ENCODE peak calls at places on chromosomes 13 and 19, in five cellular contexts. F is psoas muscle, A is esophagus squamous epithelium, M is cardiac muscle cell, L is aorta. I is an unnamed sample.

GRCh38 chr13:60463787-60464186 is 66.8 kb downstream of the TDRD3 start:
- DNase-seq in F (no peak), A (no peak), M (no peak), L (no peak), I (no peak)

GRCh38 chr13:41505209-41505835 is 48.0 kb downstream of the RGCC start:
- DNase-seq in F (no peak), A (no peak), M (no peak), L (no peak), I (no peak)

GRCh38 chr13:25691654-25692053 is 319.9 kb downstream of the ATP8A2 start:
- DNase-seq in F (no peak), A (no peak), M (no peak), L (no peak), I (no peak)

GRCh38 chr19:7985481-7985911 is 19.9 kb downstream of the ELAVL1 start:
- DNase-seq in F (peak; percentile 41), A (no peak), M (no peak), L (no peak), I (no peak)

GRCh38 chr19:3034845-3035541 is 5.9 kb upstream of the TLE2 start:
- DNase-seq in F (no peak), A (no peak), M (peak; percentile 37), L (no peak), I (peak; percentile 90)

GRCh38 chr13:59318320-59318930 is 845.3 kb downstream of the DIAPH3 start:
- DNase-seq in F (peak; percentile 64), A (no peak), M (peak; percentile 87), L (peak; percentile 69), I (peak; percentile 46)

GRCh38 chr13:45296259-45296658 is 44.7 kb downstream of the TPT1 start:
- DNase-seq in F (no peak), A (no peak), M (no peak), L (no peak), I (no peak)

GRCh38 chr19:44576843-44577565 is 36.4 kb upstream of the IGSF23 start:
- DNase-seq in F (no peak), A (no peak), M (peak; percentile 41), L (no peak), I (no peak)

GRCh38 chr19:52227980-52228379 is 38.1 kb downstream of the PPP2R1A start:
- DNase-seq in F (no peak), A (no peak), M (no peak), L (no peak), I (no peak)

GRCh38 chr13:114108141-114108761 is 24.2 kb downstream of the RASA3 start:
- DNase-seq in F (peak; percentile 46), A (no peak), M (no peak), L (peak; percentile 42), I (no peak)

GRCh38 chr13:30792257-30793000 is 57.1 kb downstream of the ALOX5AP start:
- DNase-seq in F (peak; percentile 88), A (no peak), M (no peak), L (peak; percentile 89), I (peak; percentile 78)

GRCh38 chr13:113584870-113585671 is 518 bp downstream of the TFDP1 start:
- DNase-seq in F (peak; percentile 42), A (no peak), M (peak; percentile 36), L (peak; percentile 40), I (peak; percentile 70)

GRCh38 chr19:10718205-10719196 is 622 bp downstream of the DNM2 start:
- DNase-seq in F (peak; percentile 77), A (no peak), M (peak; percentile 76), L (peak; percentile 65), I (peak; percentile 56)

DNA sequence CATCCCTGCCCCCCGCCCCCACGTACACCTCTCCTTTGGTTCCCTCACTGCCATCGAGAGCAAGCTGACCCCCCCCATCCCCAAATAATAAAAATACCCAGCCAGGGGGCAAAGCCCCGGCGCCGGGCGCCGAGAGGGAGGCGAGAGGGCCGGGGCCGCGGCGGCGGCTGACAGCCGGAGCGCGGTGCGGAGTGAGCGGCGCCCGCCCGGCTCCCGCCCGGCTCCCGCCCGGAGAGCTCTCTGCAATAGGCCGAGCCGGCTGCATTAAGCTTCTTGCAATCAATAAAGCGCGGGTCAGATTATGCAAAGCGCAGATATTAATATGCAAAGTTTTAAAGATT is 40.9 kb downstream of the DEDD2 start:
- DNase-seq in F (no peak), A (no peak), M (peak; percentile 67), L (no peak), I (no peak)
- H3K27ac ChIP-seq in F (no peak overlapping the region), A (no peak overlapping the region), M (no peak overlapping the region), L (no peak overlapping the region), I (no peak overlapping the region)

DNA sequence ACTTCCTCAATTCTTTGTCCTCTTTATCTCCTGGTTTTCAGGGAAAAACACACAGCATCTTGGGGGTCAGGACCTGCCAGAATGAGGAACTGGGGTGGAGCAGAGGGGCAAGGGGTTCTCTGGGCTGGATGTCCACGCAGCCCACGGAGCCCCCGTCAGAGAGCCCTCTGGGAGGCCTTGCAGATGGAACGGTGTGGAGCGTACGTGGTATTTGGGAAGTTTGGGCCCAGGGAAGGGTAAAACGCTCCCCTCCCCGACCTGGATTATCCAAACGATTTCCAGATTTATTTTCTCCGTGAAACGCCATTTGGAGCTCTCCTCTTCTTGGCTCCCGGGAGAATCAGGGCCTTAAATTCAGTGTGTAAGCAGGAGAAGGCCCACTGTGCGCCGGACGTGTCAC is 51.7 kb upstream of the ZNF536 start:
- DNase-seq in F (no peak), A (no peak), M (no peak), L (no peak), I (no peak)
- H3K27me3 ChIP-seq in F (no peaks in the 10 kb centered on the region), A (no peaks in the 10 kb centered on the region), M (no peaks in the 10 kb centered on the region), L (no peaks in the 10 kb centered on the region), I (no peaks in the 10 kb centered on the region)

GRCh38 chr13:106650690-106651205 is 82.8 kb upstream of the ARGLU1 start:
- DNase-seq in F (no peak), A (no peak), M (no peak), L (no peak), I (no peak)
- H3K27ac ChIP-seq in F (peak overlapping the region; percentile 50), A (no peak overlapping the region), M (no peak overlapping the region), L (no peak overlapping the region), I (no peak overlapping the region)

DNA sequence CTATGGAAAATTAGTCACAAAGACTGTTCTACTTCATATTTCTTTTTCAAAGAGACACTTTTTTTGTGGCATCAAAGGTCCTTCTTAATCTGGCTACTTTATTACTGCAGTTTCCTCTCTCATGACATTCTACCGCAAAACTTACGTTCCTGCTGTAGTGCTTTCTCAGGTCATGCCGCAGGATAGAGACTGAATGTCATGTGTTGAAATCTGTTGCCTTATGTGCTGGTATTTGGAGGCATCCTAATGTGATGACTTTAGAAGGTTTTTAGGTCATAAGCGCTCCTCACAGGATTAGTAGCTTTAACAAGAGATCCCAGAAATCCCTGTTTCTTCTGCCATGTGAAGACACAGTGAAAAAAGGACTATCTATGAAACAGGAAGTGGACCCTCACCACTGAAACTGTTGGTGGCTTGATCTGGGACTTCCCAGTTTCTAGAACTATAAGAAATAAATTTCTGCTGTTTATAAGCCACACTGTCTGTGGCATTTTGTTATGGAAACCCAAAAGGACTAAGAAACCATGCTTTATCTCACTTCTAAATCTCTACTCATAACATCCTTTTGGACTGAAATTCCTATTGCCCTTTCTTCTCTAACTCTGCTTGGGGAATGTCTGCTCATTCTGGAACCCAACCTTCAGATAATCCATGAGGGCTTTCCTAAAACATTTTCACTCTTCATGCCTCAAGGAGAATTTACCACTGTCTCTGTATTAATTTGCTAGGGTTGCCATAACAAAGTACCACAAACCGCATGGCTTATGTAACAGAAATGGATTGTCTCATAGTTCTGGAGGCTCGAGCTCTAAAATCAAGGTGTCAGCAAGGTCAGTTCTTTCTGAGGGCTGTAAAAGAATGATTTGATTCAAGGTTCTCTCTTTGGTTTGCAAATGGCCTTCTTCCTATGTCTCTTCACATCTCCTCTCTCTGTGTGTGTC is 209.5 kb downstream of the LACC1 start:
- DNase-seq in F (no peak), A (no peak), M (no peak), L (no peak), I (no peak)
- H3K27me3 ChIP-seq in F (no peaks in the 10 kb centered on the region), A (no peaks in the 10 kb centered on the region), M (no peaks in the 10 kb centered on the region), L (no peaks in the 10 kb centered on the region), I (no peaks in the 10 kb centered on the region)

GRCh38 chr13:37481005-37481857 is 117.3 kb downstream of the POSTN start:
- DNase-seq in F (no peak), A (no peak), M (no peak), L (no peak), I (no peak)
- H3K27ac ChIP-seq in F (no peak overlapping the region), A (no peak overlapping the region), M (no peak overlapping the region), L (no peak overlapping the region), I (no peak overlapping the region)

GRCh38 chr19:1621574-1621973 is 16.3 kb upstream of the UQCR11 start:
- DNase-seq in F (peak; percentile 35), A (no peak), M (no peak), L (no peak), I (no peak)
- H3K27me3 ChIP-seq in F (no peaks in the 10 kb centered on the region), A (no peaks in the 10 kb centered on the region), M (no peaks in the 10 kb centered on the region), L (no peaks in the 10 kb centered on the region), I (no peaks in the 10 kb centered on the region)

DNA sequence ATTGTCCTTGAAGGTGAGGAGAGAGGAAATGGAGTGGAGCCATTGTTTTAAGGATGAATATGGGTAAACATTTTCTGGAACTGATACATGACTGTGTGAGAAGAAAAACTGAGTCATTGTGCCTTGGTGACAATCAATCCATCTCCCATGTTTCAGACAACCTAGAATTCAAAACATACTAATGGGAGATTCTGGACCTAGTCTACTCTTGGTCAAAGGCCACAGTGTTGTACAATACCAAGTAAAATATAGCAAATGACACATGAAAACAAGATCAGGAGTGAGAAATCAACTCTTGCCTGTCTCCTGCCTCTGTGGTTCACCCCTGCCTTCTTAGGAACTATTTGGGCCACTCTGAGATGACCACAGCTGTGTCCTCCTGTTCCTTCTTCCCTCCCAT is 13.1 kb downstream of the CEBPA start:
- DNase-seq in F (no peak), A (no peak), M (no peak), L (no peak), I (no peak)
- H3K27ac ChIP-seq in F (no peak overlapping the region), A (no peak overlapping the region), M (no peak overlapping the region), L (no peak overlapping the region), I (no peak overlapping the region)

DNA sequence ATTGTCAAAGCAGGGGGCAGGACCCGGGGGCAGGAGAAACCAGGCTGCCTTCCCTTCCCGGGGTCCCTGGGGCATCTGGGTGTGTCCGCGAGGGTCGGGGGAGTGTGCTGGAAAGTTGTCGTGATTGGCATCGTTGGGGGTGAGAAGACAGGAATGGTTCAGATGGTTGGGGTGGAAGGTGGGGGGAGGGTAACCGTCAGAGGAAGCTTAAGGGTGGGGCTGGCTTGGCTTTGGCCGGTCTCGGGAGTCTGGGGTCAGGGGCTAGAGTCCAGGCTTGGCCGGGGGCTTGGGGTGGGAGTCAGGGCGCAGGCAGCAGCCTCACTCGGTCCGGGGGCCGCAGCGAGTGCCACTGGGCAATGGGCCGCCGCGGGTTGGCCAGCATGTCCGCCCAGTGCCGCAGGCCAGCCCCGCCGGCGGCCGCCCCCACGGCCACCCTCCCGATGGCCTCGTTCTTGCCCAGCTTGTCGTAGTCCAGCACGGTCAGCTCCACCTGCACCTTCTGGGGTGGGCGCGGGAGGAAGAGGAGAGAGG is 6.8 kb upstream of the DNAAF3 start:
- DNase-seq in F (no peak), A (no peak), M (no peak), L (no peak), I (no peak)
- H3K27me3 ChIP-seq in F (no peaks in the 10 kb centered on the region), A (peaks cover 8% of the 10 kb centered on the region), M (peaks cover 99% of the 10 kb centered on the region), L (no peaks in the 10 kb centered on the region), I (peaks cover 17% of the 10 kb centered on the region)

I was measured in SJSA1.